ENCODE peak calls at places on chromosomes 1 and 21, in four cellular contexts. R is CD4-positive, alpha-beta T cell; W is lower leg skin; I is ACHN. G is an unnamed sample.

GRCh38 chr1:24380508-24380907 is 33.1 kb downstream of the STPG1 start:
- DNase-seq in W (peak), I (no peak), R (no peak), G (no peak)

GRCh38 chr21:40850071-40850470 is 3.1 kb upstream of the DSCAM start:
- DNase-seq in W (no peak), I (no peak), R (no peak), G (no peak)

GRCh38 chr1:188062456-188062855 is 1233.7 kb downstream of the PLA2G4A start:
- DNase-seq in I (no peak), W (no peak), R (no peak), G (no peak)

GRCh38 chr1:37474697-37475379 is 458 bp downstream of the ZC3H12A start:
- DNase-seq in W (no peak), R (no peak), I (peak), G (no peak)

GRCh38 chr21:42336065-42336464 is 14.7 kb downstream of the TFF2 start:
- DNase-seq in W (no peak), R (no peak), I (no peak), G (no peak)

GRCh38 chr1:43453442-43454269 is at the start of gene HYI:
- DNase-seq in R (peak), I (peak), W (peak), G (peak)

GRCh38 chr1:211468595-211468994 is 23.4 kb downstream of the RD3 start:
- DNase-seq in I (no peak), W (peak), R (no peak), G (no peak)

GRCh38 chr21:9756677-9757076 is 764.7 kb upstream of the TPTE start:
- DNase-seq in R (no peak), W (no peak), I (no peak), G (no peak)

GRCh38 chr1:160284220-160284781 is 632 bp downstream of the PEX19 start:
- DNase-seq in I (peak), W (no peak), R (no peak), G (no peak)

GRCh38 chr1:58904299-58905125 is 120.7 kb upstream of the JUN start:
- DNase-seq in I (no peak), W (no peak), R (no peak), G (no peak)

G was measured in NCI-H460.